ENCODE peak calls at places on chromosomes 7 and 10, in four cellular contexts. O, W, N and A are unnamed samples.

GRCh38 chr10:132226586-132227405 is 40.0 kb downstream of the DPYSL4 start:
- ATAC-seq in O (no peak), W (no peak), N (no peak), A (no peak)

GRCh38 chr7:50292763-50293162 is 11.8 kb upstream of the IKZF1 start:
- ATAC-seq in O (no peak), W (no peak), N (peak), A (peak)

GRCh38 chr7:41893656-41894055 is 190.8 kb upstream of the INHBA start:
- ATAC-seq in O (peak), W (no peak), N (no peak), A (no peak)

GRCh38 chr10:124650820-124651401 is 93.3 kb downstream of the FAM53B start:
- ATAC-seq in O (peak), W (peak), N (peak), A (peak)

GRCh38 chr7:98137134-98137825 is 30.6 kb downstream of the LMTK2 start:
- ATAC-seq in O (no peak), W (no peak), N (no peak), A (no peak)

GRCh38 chr10:30219977-30220751 is 128.9 kb downstream of the MTPAP start:
- ATAC-seq in O (no peak), W (no peak), N (no peak), A (no peak)

GRCh38 chr10:28806951-28807759 is 129.8 kb downstream of the BAMBI start:
- ATAC-seq in O (no peak), W (no peak), N (no peak), A (no peak)

GRCh38 chr7:93119191-93119905 is 1.6 kb upstream of the SAMD9 start:
- ATAC-seq in O (no peak), W (no peak), N (no peak), A (no peak)

GRCh38 chr10:126561499-126562208 is 108.8 kb downstream of the C10orf90 start:
- ATAC-seq in O (no peak), W (no peak), N (no peak), A (no peak)

GRCh38 chr7:26688936-26689506 is 175.4 kb downstream of the SKAP2 start:
- ATAC-seq in O (peak), W (no peak), N (no peak), A (no peak)

GRCh38 chr10:99537381-99538286 is 4.9 kb downstream of the NKX2-3 start:
- ATAC-seq in O (peak), W (no peak), N (no peak), A (no peak)

GRCh38 chr7:19144661-19145428 is at the start of gene FERD3L:
- ATAC-seq in O (no peak), W (no peak), N (no peak), A (no peak)

GRCh38 chr7:37284805-37285211 is 163.9 kb downstream of the ELMO1 start:
- ATAC-seq in O (peak), W (peak), N (peak), A (peak)

GRCh38 chr10:103175580-103176285 is 17.3 kb downstream of the NT5C2 start:
- ATAC-seq in O (no peak), W (no peak), N (no peak), A (no peak)

GRCh38 chr7:29255839-29256782 is 61.5 kb downstream of the CHN2 start:
- ATAC-seq in O (peak), W (peak), N (peak), A (no peak)

GRCh38 chr10:22824520-22824919 is 103.3 kb upstream of the ARMC3 start:
- ATAC-seq in O (no peak), W (no peak), N (no peak), A (no peak)

GRCh38 chr7:9856668-9857067 is 1117.0 kb upstream of the PHF14 start:
- ATAC-seq in O (no peak), W (no peak), N (no peak), A (no peak)

GRCh38 chr7:66183700-66184099 is 21.4 kb upstream of the TPST1 start:
- ATAC-seq in O (no peak), W (no peak), N (no peak), A (no peak)

GRCh38 chr10:69800109-69800508 is 1.6 kb upstream of the COL13A1 start:
- ATAC-seq in O (peak), W (no peak), N (no peak), A (no peak)

GRCh38 chr10:51020175-51020574 is 54.1 kb upstream of the PRKG1 start:
- ATAC-seq in O (no peak), W (no peak), N (no peak), A (no peak)

GRCh38 chr10:5467634-5468255 is 31.6 kb downstream of the CALML5 start:
- ATAC-seq in O (peak), W (no peak), N (no peak), A (no peak)

GRCh38 chr7:127667017-127667670 is 15.2 kb downstream of the SND1 start:
- ATAC-seq in O (peak), W (no peak), N (peak), A (peak)

GRCh38 chr7:70092314-70093303 is 494.3 kb downstream of the AUTS2 start:
- ATAC-seq in O (no peak), W (no peak), N (no peak), A (no peak)

GRCh38 chr10:43336641-43337318 is 34.7 kb upstream of the FXYD4 start:
- ATAC-seq in O (peak), W (no peak), N (no peak), A (no peak)

GRCh38 chr10:94138391-94138790 is 144.7 kb downstream of the PLCE1 start:
- ATAC-seq in O (no peak), W (no peak), N (no peak), A (no peak)

GRCh38 chr10:15588635-15589081 is 131.1 kb downstream of the ITGA8 start:
- ATAC-seq in O (no peak), W (no peak), N (no peak), A (no peak)

GRCh38 chr10:1289591-1289990 is 233.4 kb downstream of the WDR37 start:
- ATAC-seq in O (no peak), W (no peak), N (no peak), A (no peak)

GRCh38 chr7:80618105-80618504 is 20.3 kb upstream of the CD36 start:
- ATAC-seq in O (no peak), W (no peak), N (no peak), A (no peak)